ENCODE peak calls at places on chromosomes 1 and 21, in seven cellular contexts. Z is adrenal gland, J is Peyer's patch, E is fibroblast of mammary gland, D is HCT116, G is fibroblast of lung, N is IMR-90. L is an unnamed sample.

GRCh38 chr21:36059823-36060158 is 535 bp downstream of the SETD4 start:
- DNase-seq in Z (peak), E (no peak), J (peak), N (no peak), D (no peak), G (no peak), L (peak)

GRCh38 chr1:245585252-245585959 is 430.6 kb downstream of the KIF26B start:
- DNase-seq in N (peak), G (peak), Z (peak), D (no peak), J (no peak), E (peak), L (peak)

GRCh38 chr1:27606708-27607238 is 2.8 kb upstream of the AHDC1 start:
- DNase-seq in E (peak), G (no peak), J (no peak), D (no peak), Z (no peak), N (peak), L (no peak)

GRCh38 chr1:161486806-161487482 is 18.3 kb upstream of the FCGR2A start:
- DNase-seq in D (peak), N (peak), E (peak), G (peak), J (peak), Z (no peak), L (peak)

GRCh38 chr1:52125727-52126359 is 16.0 kb upstream of the ZFYVE9 start:
- DNase-seq in G (no peak), E (no peak), J (no peak), D (no peak), Z (no peak), N (no peak), L (no peak)

GRCh38 chr1:33336580-33336979 is 15.7 kb upstream of the A3GALT2 start:
- DNase-seq in Z (peak), D (no peak), J (no peak), E (no peak), G (no peak), N (no peak), L (no peak)

GRCh38 chr21:41754481-41754891 is 12.4 kb downstream of the RIPK4 start:
- DNase-seq in J (no peak), G (no peak), E (no peak), Z (no peak), D (no peak), N (no peak), L (no peak)

GRCh38 chr1:188642585-188643168 is 1813.9 kb downstream of the PLA2G4A start:
- DNase-seq in J (no peak), N (no peak), D (no peak), Z (no peak), G (no peak), E (no peak), L (no peak)

GRCh38 chr1:222974496-222974895 is 159.7 kb downstream of the DISP1 start:
- DNase-seq in J (no peak), G (peak), N (peak), E (peak), Z (no peak), D (no peak), L (peak)

GRCh38 chr1:8878448-8879347 is at the start of gene ENO1:
- DNase-seq in D (peak), E (peak), Z (peak), N (peak), G (peak), J (peak), L (peak)

GRCh38 chr1:8873506-8874229 is 4.8 kb downstream of the ENO1 start:
- DNase-seq in G (peak), D (peak), Z (peak), N (peak), E (peak), J (peak), L (peak)

GRCh38 chr1:8875216-8875861 is 3.1 kb downstream of the ENO1 start:
- DNase-seq in J (no peak), E (no peak), G (no peak), Z (peak), D (no peak), N (no peak), L (no peak)

GRCh38 chr1:8874230-8875201 is 4.0 kb downstream of the ENO1 start:
- DNase-seq in J (no peak), G (peak), D (no peak), E (peak), N (peak), Z (no peak), L (peak)

DNA sequence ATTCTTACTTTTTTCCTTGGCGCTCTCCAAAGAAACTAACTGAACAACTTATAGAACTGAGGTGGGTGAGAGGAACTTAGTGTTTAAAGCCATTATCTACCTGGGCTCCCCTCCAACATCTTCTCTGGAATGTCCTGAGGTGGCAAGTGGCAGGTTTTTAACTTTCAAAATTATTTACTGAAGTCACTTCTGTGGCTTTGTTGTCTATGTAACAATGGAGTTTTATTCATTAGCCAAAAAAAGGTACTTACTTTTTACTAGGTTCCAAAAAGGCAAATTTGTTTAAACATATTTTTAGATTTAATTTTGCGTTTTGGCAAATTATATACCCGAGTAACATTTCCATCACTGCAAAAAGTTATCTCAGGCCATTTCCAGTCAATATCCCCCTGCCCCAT is 2.4 kb downstream of the ENO1 start:
- DNase-seq in E (no peak), Z (no peak), D (no peak), G (no peak), N (no peak), J (no peak), L (no peak)
- H3K4me3 ChIP-seq in E (peak), Z (no peak), D (peak), G (peak), N (peak), J (no peak), L (peak)

DNA sequence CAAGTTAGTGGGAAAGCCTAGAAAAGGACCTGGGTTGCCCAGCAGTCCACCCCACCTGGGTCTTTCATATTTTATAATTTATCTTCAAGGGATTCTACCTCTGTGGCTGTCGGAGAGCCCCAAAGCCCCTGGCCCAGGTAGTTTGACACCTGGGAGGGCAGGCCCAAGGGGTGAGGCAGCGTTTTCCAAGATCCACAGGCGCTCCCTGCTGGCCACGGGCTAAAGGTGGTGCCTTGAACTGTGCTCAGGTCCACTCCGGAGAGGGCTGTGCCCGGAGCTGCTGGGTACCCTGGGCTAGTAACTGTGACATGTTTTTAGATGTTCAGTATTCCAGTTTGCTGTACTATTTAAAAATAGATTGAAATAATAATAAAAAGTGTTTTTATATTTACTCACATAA is 37.2 kb upstream of the CRNN start:
- DNase-seq in J (no peak), G (no peak), D (no peak), Z (no peak), N (no peak), E (no peak), L (no peak)
- TF ChIP-seq CTCF in J (no peak), G (no peak), D (peak), Z (no peak), N (no peak), E (peak), L (no peak)

DNA sequence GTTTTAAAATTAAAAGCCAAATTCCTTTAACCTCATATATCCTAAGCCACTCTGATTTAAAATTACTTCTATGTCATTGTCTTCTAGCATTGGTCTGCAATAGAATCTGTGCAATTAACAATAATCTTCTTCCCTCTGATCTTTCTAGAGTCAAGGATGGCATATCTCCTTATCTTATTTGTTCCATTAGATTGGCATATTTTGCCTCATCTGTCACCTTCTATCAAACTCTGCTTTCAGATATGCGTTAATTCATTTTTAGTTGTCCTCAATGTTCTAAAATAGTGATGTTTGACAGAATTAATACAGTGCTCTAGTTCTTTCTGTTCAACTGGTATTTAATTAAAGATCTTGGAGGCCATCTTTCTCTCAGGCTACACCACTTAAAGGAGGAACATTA is 3.1 kb downstream of the NRIP1 start:
- DNase-seq in J (no peak), D (no peak), N (no peak), Z (no peak), G (no peak), E (no peak), L (no peak)
- H3K4me3 ChIP-seq in J (no peak), D (no peak), N (peak), Z (no peak), G (peak), E (no peak), L (peak)

GRCh38 chr1:206912445-206913095 is 9.2 kb downstream of the FCMR start:
- DNase-seq in Z (peak), D (peak), G (peak), J (peak), E (peak), N (peak), L (peak)
- TF ChIP-seq CTCF in Z (peak), D (peak), G (peak), J (peak), E (peak), N (peak), L (peak)

L was measured in foreskin fibroblast.